ENCODE peak calls at places on chromosomes 4 and X, in six cellular contexts. X is posterior vena cava; S is AG20443; T is amniotic stem cell; Q is stimulated activated CD8-positive, alpha-beta memory T cell treated with anti-CD3 and anti-CD28 coated beads, Interleukin-15, amount 100 ng/mL, for 1 hour; Z is stromal cell of bone marrow. U is an unnamed sample.

GRCh38 chr4:185395255-185395955 is at the start of gene LRP2BP:
- DNase-seq in X (no peak), S (no peak), T (no peak), Q (no peak), Z (peak; percentile 90), U (no peak)

GRCh38 chr4:87211249-87211952 is 9.0 kb downstream of the KLHL8 start:
- DNase-seq in X (no peak), S (no peak), T (no peak), Q (no peak), Z (no peak), U (no peak)

GRCh38 chrX:13764284-13764683 is 29.7 kb downstream of the OFD1 start:
- DNase-seq in X (no peak), S (no peak), T (no peak), Q (no peak), Z (no peak), U (no peak)

GRCh38 chr4:140188975-140189374 is 35.0 kb upstream of the MAML3 start:
- DNase-seq in X (no peak), S (no peak), T (no peak), Q (no peak), Z (no peak), U (no peak)

GRCh38 chr4:38570647-38571326 is 93.2 kb upstream of the KLF3 start:
- DNase-seq in X (no peak), S (no peak), T (no peak), Q (no peak), Z (no peak), U (no peak)

GRCh38 chr4:143071351-143071750 is 113.4 kb upstream of the USP38 start:
- DNase-seq in X (no peak), S (no peak), T (no peak), Q (no peak), Z (no peak), U (no peak)

GRCh38 chr4:236028-236427 is 69.2 kb downstream of the ZNF732 start:
- DNase-seq in X (no peak), S (no peak), T (no peak), Q (no peak), Z (no peak), U (no peak)

GRCh38 chrX:110671068-110671803 is 124.4 kb downstream of the CHRDL1 start:
- DNase-seq in X (no peak), S (no peak), T (no peak), Q (no peak), Z (peak; percentile 22), U (no peak)

GRCh38 chrX:57453901-57454300 is 137.9 kb upstream of the ZXDB start:
- DNase-seq in X (no peak), S (peak; percentile 17), T (no peak), Q (no peak), Z (no peak), U (no peak)

GRCh38 chr4:157170321-157170720 is 50.2 kb upstream of the GRIA2 start:
- DNase-seq in X (no peak), S (no peak), T (no peak), Q (no peak), Z (peak; percentile 8), U (no peak)

GRCh38 chr4:93334003-93334402 is 494.6 kb upstream of the ATOH1 start:
- DNase-seq in X (no peak), S (no peak), T (no peak), Q (no peak), Z (no peak), U (no peak)

GRCh38 chr4:140044314-140044991 is 109.5 kb downstream of the MAML3 start:
- DNase-seq in X (no peak), S (no peak), T (no peak), Q (no peak), Z (peak; percentile 25), U (no peak)

GRCh38 chrX:120781416-120781815 is 94.2 kb downstream of the CT47B1 start:
- DNase-seq in X (no peak), S (no peak), T (no peak), Q (no peak), Z (no peak), U (no peak)

U was measured in T1000.